ENCODE peak calls at places on chromosomes 2 and 18, in four cellular contexts. D is K562, J is WTC11, M is HepG2. P is an unnamed sample.

GRCh38 chr2:207617011-207617671 is 8.1 kb downstream of the METTL21A start:
- DNase-seq in D (no peak), J (no peak), M (no peak), P (peak)

GRCh38 chr18:49608366-49608747 is 46.5 kb downstream of the LIPG start:
- DNase-seq in D (no peak), J (no peak), M (no peak), P (no peak)

GRCh38 chr18:32373995-32374394 is 96.7 kb downstream of the GAREM1 start:
- DNase-seq in D (no peak), J (no peak), M (no peak), P (no peak)

GRCh38 chr2:55751966-55752365 is 58.3 kb upstream of the PNPT1 start:
- DNase-seq in D (no peak), J (no peak), M (no peak), P (no peak)

GRCh38 chr2:234691968-234692955 is 195.4 kb upstream of the ARL4C start:
- DNase-seq in D (no peak), J (no peak), M (peak), P (no peak)

GRCh38 chr2:68997401-68997800 is 15.6 kb upstream of the ANTXR1 start:
- DNase-seq in D (no peak), J (no peak), M (no peak), P (no peak)

GRCh38 chr2:205367536-205367935 is 314.8 kb upstream of the NRP2 start:
- DNase-seq in D (no peak), J (no peak), M (no peak), P (no peak)

GRCh38 chr2:3634631-3635091 is 23.3 kb upstream of the ALLC start:
- DNase-seq in D (no peak), J (peak), M (no peak), P (no peak)

GRCh38 chr2:142190805-142191204 is 60.0 kb upstream of the LRP1B start:
- DNase-seq in D (no peak), J (no peak), M (no peak), P (no peak)

GRCh38 chr2:172334988-172335387 is 92.4 kb upstream of the ITGA6 start:
- DNase-seq in D (no peak), J (peak), M (no peak), P (no peak)

GRCh38 chr2:239574434-239575156 is 173.8 kb upstream of the HDAC4 start:
- DNase-seq in D (no peak), J (no peak), M (peak), P (no peak)

GRCh38 chr2:217434183-217434620 is 568.6 kb downstream of the TNS1 start:
- DNase-seq in D (peak), J (peak), M (peak), P (peak)

GRCh38 chr2:210895132-210895531 is 338.7 kb downstream of the CPS1 start:
- DNase-seq in D (no peak), J (peak), M (peak), P (peak)

DNA sequence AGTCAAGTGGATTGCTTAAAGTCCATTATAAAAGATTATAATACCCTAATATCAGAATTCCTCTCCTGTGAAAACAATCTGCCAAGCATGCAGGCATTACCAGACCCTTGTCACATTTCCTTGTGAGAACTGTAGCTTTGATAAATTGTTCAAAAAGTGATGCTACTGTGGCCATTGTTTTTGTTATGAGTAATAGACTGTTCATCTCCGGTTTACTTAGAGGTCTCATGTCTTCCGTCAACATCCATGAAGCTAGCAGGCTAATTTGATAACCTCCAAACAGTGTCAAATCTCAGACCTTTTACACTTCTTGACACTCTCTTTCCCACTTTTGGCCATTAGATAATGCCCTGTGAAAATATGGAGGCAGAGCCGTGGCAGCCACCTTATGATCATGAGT is 342.7 kb downstream of the CPS1 start:
- DNase-seq in D (no peak), J (no peak), M (peak), P (peak)
- TF ChIP-seq HMGXB4 in D (no peak), J (no peak), M (no peak), P (no peak)

GRCh38 chr2:109614715-109615636 is 812 bp downstream of the SOWAHC start:
- DNase-seq in D (no peak), J (peak), M (no peak), P (peak)

GRCh38 chr2:109612991-109613921 is 510 bp downstream of the SEPTIN10 start:
- DNase-seq in D (no peak), J (no peak), M (peak), P (peak)

GRCh38 chr2:109616184-109616583 is 2.0 kb downstream of the SOWAHC start:
- DNase-seq in D (no peak), J (no peak), M (no peak), P (no peak)

GRCh38 chr2:109615637-109616144 is 1.5 kb downstream of the SOWAHC start:
- DNase-seq in D (no peak), J (peak), M (peak), P (peak)

DNA sequence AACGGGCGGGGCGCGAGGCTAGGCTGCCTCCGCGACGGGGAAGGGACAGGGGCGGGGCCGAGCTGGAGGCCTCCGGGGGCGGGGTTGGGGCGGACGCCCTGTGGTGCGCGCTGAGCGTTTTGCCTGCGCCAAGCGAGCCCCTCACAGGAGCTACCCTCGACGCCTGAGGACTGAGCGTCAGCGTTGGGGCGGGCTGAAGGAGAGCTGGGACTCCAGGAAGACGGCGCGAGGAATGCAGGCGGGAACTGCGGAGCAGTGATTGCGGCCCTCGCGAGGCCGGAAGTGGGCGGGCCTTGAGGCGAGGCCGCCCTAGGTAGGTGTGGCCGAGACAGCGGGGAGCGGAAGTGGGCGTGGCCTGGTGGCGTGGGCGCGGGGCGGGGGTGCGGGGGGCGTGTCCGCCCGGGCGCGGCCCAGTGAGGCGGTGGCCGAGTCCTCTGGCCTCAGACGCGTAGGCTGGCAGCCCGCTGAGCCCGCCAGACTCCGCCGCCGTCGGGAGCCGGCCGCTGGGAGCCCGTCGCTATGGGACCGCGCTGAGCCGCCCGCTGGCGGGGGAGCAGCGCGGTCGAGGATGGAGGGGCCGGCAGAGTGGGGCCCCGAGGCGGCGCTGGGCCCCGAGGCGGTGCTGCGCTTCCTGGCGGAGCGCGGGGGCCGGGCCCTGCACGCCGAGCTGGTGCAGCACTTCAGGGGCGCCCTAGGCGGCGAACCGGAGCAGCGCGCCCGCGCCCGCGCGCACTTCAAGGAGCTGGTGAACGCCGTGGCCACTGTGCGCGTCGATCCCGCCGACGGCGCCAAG is at the start of the genes SEPTIN10 and SOWAHC:
- DNase-seq in D (peak), J (peak), M (peak), P (peak)
- TF ChIP-seq HMGXB4 in D (no peak), J (no peak), M (peak), P (no peak)

GRCh38 chr18:35443847-35444246 is 53.9 kb downstream of the INO80C start:
- DNase-seq in D (no peak), J (no peak), M (no peak), P (no peak)
- TF ChIP-seq HMGXB4 in D (no peak), J (no peak), M (no peak), P (no peak)

GRCh38 chr2:182073613-182074012 is 88.0 kb downstream of the PPP1R1C start:
- DNase-seq in D (no peak), J (no peak), M (no peak), P (no peak)
- TF ChIP-seq HMGXB4 in D (no peak), J (no peak), M (no peak), P (no peak)

DNA sequence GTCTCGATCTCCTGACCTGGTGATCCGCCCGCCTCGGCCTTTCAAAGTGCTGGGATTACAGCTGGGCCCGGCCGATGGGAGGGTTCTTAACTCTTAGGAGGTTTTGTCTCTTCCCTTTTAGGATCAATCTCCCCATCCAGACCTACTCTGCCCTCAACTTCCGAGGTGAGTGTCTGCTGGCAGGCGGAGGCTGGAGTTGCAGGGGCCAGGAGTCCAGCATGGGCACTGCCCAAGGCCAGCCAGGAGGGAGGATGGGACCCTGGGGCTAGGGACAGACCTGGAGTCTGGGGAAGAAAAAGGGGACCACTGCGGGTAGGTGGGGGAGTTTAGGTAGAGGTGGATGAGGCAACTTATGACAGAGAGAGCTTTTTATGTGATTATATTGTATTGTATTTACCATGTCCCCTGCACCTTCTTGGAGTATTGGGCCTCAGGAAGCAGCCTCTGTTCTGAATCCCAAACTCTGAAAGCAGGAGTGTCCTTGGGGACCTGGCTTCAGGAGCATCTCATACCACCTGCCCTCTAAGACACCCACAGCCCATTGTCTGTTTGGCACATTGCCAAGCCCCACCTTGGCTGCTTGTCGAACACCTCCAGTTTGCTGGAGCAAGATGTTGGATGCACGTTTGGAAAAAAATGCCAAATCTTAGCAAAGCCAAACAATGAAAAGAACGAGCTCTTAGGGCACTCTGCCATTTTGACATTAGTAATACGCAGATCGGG is 5.6 kb downstream of the DES start:
- DNase-seq in D (no peak), J (no peak), M (no peak), P (no peak)
- TF ChIP-seq HMGXB4 in D (no peak), J (no peak), M (no peak), P (no peak)

GRCh38 chr2:227511239-227511930 is 39.4 kb downstream of the AGFG1 start:
- DNase-seq in D (no peak), J (no peak), M (no peak), P (no peak)

GRCh38 chr2:227510620-227510958 is 38.6 kb downstream of the AGFG1 start:
- DNase-seq in D (no peak), J (no peak), M (no peak), P (no peak)

GRCh38 chr2:227511955-227512354 is 40.0 kb downstream of the AGFG1 start:
- DNase-seq in D (no peak), J (no peak), M (no peak), P (no peak)

GRCh38 chr2:227509086-227509485 is 37.1 kb downstream of the AGFG1 start:
- DNase-seq in D (no peak), J (no peak), M (no peak), P (no peak)

DNA sequence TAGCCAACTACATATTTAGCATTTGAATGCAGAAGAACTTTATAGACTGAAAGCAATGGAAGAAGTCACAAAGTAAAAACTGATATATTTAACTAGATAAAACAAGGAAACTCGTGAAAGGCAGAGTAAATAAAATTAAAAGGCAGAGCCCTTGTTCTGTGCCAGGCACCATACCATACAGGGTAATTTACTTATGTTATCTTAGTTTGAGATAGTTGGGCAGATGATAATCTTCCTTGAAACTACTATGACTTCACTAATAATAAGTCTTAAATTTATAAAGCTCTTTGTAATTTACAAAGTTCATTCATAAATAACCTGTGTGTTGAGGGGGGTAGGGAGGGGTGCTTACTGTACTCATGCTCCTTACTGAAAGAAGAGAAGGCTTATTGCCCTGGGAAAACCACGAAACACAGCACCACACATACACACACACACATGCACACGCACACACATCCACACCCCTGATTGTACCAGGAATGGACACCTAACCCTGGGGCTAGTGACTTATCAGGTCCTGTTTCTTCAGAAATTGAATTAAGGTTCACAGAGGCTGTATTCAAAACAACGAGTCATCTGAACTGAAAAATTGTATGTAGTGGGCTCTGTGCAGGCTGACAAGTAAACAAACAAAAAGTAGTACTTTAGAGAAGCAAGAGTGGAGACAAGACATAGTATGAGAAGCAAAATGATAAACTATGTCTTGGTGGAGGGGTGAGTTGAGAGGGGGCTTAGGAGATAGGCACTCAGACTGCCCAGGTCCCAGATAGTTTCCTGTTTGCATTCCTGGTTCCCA is 38.1 kb downstream of the AGFG1 start:
- DNase-seq in D (no peak), J (no peak), M (peak), P (peak)
- TF ChIP-seq HMGXB4 in D (no peak), J (no peak), M (no peak), P (no peak)

GRCh38 chr18:62447652-62448051 is 75.2 kb upstream of the ZCCHC2 start:
- DNase-seq in D (no peak), J (no peak), M (no peak), P (no peak)
- TF ChIP-seq HMGXB4 in D (no peak), J (no peak), M (no peak), P (no peak)